ENCODE peak calls at places on chromosomes 1 and 21, in seven cellular contexts. W is H1, X is GM12892, R is HepG2, V is SK-N-SH, N is K562, T is GM12878. G is an unnamed sample.

GRCh38 chr1:231682761-231683160 is 56.2 kb downstream of the DISC1 start:
- DNase-seq in W (no peak), N (no peak), T (no peak), X (no peak), R (no peak), V (no peak), G (no peak)

GRCh38 chr1:77104672-77105071 is 114.6 kb downstream of the PIGK start:
- DNase-seq in V (no peak), X (no peak), R (no peak), W (no peak), T (no peak), N (no peak), G (no peak)

GRCh38 chr1:241375906-241376305 is 18.9 kb upstream of the RGS7 start:
- DNase-seq in N (no peak), W (no peak), V (no peak), X (no peak), R (no peak), T (no peak), G (no peak)

GRCh38 chr1:41874350-41874749 is 44.4 kb downstream of the HIVEP3 start:
- DNase-seq in R (no peak), X (no peak), T (no peak), V (no peak), W (no peak), N (no peak), G (no peak)

GRCh38 chr21:34511154-34511553 is 856 bp downstream of the KCNE1 start:
- DNase-seq in W (no peak), R (no peak), N (no peak), T (no peak), X (no peak), V (no peak), G (no peak)

GRCh38 chr1:206508956-206509355 is 1.6 kb downstream of the RASSF5 start:
- DNase-seq in V (no peak), N (no peak), W (no peak), X (no peak), T (no peak), R (no peak), G (no peak)

GRCh38 chr1:203406446-203407045 is 55.6 kb upstream of the FMOD start:
- DNase-seq in R (no peak), W (no peak), X (no peak), V (no peak), N (no peak), T (no peak), G (no peak)

GRCh38 chr21:28135646-28136045 is 857.0 kb downstream of the LTN1 start:
- DNase-seq in X (no peak), W (no peak), V (no peak), N (no peak), T (no peak), R (no peak), G (no peak)

GRCh38 chr1:94715311-94715710 is 104.8 kb upstream of the SLC44A3 start:
- DNase-seq in T (no peak), R (no peak), X (no peak), V (no peak), W (no peak), N (no peak), G (no peak)

GRCh38 chr21:41985662-41986416 is 24.3 kb downstream of the ZBTB21 start:
- DNase-seq in T (no peak), R (no peak), X (no peak), V (no peak), W (no peak), N (no peak), G (no peak)

GRCh38 chr1:216632980-216633379 is 90.2 kb downstream of the ESRRG start:
- DNase-seq in R (no peak), N (no peak), W (no peak), T (no peak), V (no peak), X (no peak), G (no peak)

GRCh38 chr1:245837741-245838140 is 669.3 kb downstream of the SMYD3 start:
- DNase-seq in R (no peak), N (no peak), V (no peak), X (no peak), W (no peak), T (no peak), G (no peak)

GRCh38 chr1:7456683-7457082 is 314.4 kb upstream of the VAMP3 start:
- DNase-seq in W (peak; percentile 60), R (no peak), N (no peak), V (no peak), X (no peak), T (no peak), G (no peak)

GRCh38 chr1:60255565-60255964 is 182.0 kb upstream of the C1orf87 start:
- DNase-seq in T (no peak), N (no peak), V (no peak), R (peak; percentile 5), W (no peak), X (no peak), G (no peak)

GRCh38 chr1:177659259-177659658 is 310.6 kb downstream of the SEC16B start:
- DNase-seq in R (no peak), T (no peak), W (no peak), X (no peak), N (no peak), V (peak; percentile 14), G (no peak)

GRCh38 chr1:213474054-213474453 is 423.0 kb downstream of the RPS6KC1 start:
- DNase-seq in T (no peak), V (no peak), N (no peak), X (no peak), W (no peak), R (peak; percentile 7), G (no peak)

GRCh38 chr1:67791261-67791660 is 42.0 kb downstream of the GNG12 start:
- DNase-seq in W (no peak), T (no peak), V (no peak), X (no peak), R (no peak), N (no peak), G (no peak)

GRCh38 chr21:37936010-37936785 is 19.9 kb upstream of the KCNJ6 start:
- DNase-seq in X (no peak), V (no peak), N (no peak), T (no peak), R (no peak), W (no peak), G (no peak)

GRCh38 chr21:19181604-19182140 is 778.1 kb upstream of the TMPRSS15 start:
- DNase-seq in T (no peak), N (no peak), V (no peak), R (no peak), X (no peak), W (no peak), G (no peak)

GRCh38 chr1:58783090-58783992 is 506 bp downstream of the JUN start:
- DNase-seq in T (no peak), X (no peak), N (peak; percentile 45), R (no peak), V (peak; percentile 59), W (peak; percentile 70), G (no peak)
- TF ChIP-seq TAF1 in T (no peak), X (no peak), N (no peak), R (no peak), V (peak; percentile 45), W (no peak), G (no peak)

DNA sequence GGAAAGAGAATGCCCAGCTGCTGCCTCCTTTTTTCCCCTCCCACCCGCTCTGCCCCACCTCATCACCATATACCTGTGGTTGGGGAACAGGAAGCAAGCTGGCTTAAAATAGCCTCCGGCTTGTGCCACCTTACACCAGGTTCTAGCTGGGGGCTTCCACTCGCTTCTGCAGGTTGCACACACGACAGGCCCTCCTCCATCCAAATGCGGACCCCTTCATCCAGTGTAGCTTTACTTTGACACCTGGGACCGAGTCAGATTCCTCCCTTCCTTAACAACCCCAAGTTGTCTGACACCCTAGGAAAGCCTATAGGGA is 14.6 kb downstream of the BLACAT1 start:
- DNase-seq in N (no peak), X (no peak), T (no peak), R (no peak), W (no peak), V (no peak), G (no peak)
- TF ChIP-seq POLR2AphosphoS5 in N (no peak), X (no peak), T (no peak), R (no peak), W (peak; percentile 0), V (no peak), G (no peak)

GRCh38 chr1:29239142-29239541 is 2.8 kb downstream of the PTPRU start:
- DNase-seq in N (no peak), R (peak; percentile 86), W (no peak), T (no peak), V (peak; percentile 38), X (no peak), G (no peak)

GRCh38 chr1:29243023-29243862 is 6.9 kb downstream of the PTPRU start:
- DNase-seq in N (no peak), W (no peak), X (no peak), R (no peak), V (no peak), T (no peak), G (no peak)

GRCh38 chr1:29240400-29240837 is 4.1 kb downstream of the PTPRU start:
- DNase-seq in W (peak; percentile 85), R (no peak), V (peak; percentile 49), T (no peak), X (no peak), N (no peak), G (no peak)

GRCh38 chr1:29238601-29238964 is 2.3 kb downstream of the PTPRU start:
- DNase-seq in V (no peak), N (no peak), W (no peak), R (peak; percentile 25), T (no peak), X (no peak), G (no peak)

DNA sequence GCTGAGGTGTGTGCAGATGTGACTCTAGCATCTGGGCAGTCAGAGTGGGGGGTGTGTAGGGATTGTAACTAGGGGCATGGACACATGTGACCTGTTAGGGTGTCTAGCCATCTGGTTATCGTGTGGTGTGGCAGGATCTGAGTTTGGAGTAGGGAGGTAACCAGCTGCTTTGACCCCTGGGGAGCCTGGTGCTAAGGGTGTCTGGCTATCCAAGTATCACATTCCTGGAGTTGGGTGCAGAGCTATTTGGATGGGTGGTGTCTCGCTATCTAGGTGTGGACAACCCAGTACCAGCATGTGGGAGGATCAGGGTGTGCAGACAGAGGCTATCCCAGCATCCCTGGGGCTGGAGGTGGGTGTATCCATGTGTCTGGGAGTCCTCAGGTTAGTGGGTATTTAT is 4.7 kb downstream of the PTPRU start:
- DNase-seq in N (peak; percentile 41), V (no peak), T (no peak), W (no peak), X (no peak), R (no peak), G (no peak)
- TF ChIP-seq TAF1 in N (no peak), V (no peak), T (no peak), W (no peak), X (no peak), R (no peak), G (no peak)

GRCh38 chr1:98854137-98854536 is 150.5 kb downstream of the PLPPR5 start:
- DNase-seq in X (no peak), T (no peak), W (no peak), V (no peak), N (no peak), R (no peak), G (no peak)

DNA sequence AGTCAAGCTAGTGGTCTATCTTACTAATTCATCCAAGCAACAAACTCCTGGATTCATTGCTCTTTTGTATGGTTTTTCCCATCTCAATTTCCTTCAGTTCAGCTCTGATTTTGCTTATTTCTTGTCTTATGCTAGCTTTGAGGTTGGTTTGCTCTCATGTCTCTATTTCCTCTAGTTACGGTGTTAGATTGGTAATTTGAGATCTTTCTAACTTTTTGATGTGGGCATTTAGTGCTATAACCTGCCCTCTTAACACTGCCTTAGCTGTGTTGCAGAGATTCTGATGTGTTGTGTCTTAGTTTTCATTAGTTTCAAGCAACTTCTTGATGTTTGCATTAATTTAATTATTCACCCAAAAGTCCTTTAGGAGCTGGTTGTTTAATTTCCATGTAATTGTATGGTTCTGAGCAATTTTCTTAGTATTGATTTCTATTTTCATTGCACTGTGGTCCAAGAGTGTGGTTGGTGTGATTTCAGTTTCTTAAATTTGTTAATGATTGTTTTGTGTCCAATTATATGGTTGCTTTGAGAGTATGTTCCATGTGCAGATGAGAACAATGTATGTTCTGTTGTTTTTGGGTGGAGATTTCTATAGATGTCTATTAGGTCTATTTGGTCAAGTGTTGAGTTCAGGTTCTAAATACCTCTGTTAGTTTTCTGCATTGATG is 154.6 kb downstream of the PLPPR5 start:
- DNase-seq in R (no peak), W (no peak), N (no peak), T (no peak), X (no peak), V (no peak), G (no peak)
- TF ChIP-seq POLR2AphosphoS5 in R (no peak), W (no peak), N (no peak), T (no peak), X (no peak), V (no peak), G (no peak)